ENCODE peak calls at places on chromosomes 7 and 10, in seven cellular contexts. G is T-helper 1 cell, I is NCI-H1694 treated with DMSO at 0.1 percent for 48 hours, H is GM13976, R is GM13977, E is left ventricle myocardium superior, Z is cardiac fibroblast. Q is an unnamed sample.

GRCh38 chr10:20922461-20922860 is 25.4 kb upstream of the NEBL start:
- DNase-seq in G (no peak), I (no peak), H (no peak), R (no peak), E (no peak), Z (no peak), Q (no peak)

GRCh38 chr7:24959735-24960485 is 20.1 kb downstream of the OSBPL3 start:
- DNase-seq in G (no peak), I (no peak), H (no peak), R (no peak), E (no peak), Z (no peak), Q (no peak)

GRCh38 chr10:132302421-132302820 is 5.3 kb downstream of the STK32C start:
- DNase-seq in G (no peak), I (no peak), H (no peak), R (no peak), E (no peak), Z (no peak), Q (no peak)

GRCh38 chr7:133912916-133913697 is 214.0 kb upstream of the LRGUK start:
- DNase-seq in G (no peak), I (no peak), H (no peak), R (no peak), E (no peak), Z (peak), Q (no peak)

GRCh38 chr10:114042895-114043531 is 653 bp upstream of the ADRB1 start:
- DNase-seq in G (no peak), I (no peak), H (peak), R (peak), E (peak), Z (peak), Q (peak)

GRCh38 chr7:107847168-107847835 is 43.7 kb upstream of the DLD start:
- DNase-seq in G (no peak), I (no peak), H (no peak), R (no peak), E (no peak), Z (no peak), Q (no peak)

GRCh38 chr10:35875281-35875680 is 233.2 kb upstream of the FZD8 start:
- DNase-seq in G (no peak), I (no peak), H (no peak), R (no peak), E (no peak), Z (peak), Q (no peak)

GRCh38 chr10:78211476-78212110 is 177.9 kb downstream of the RPS24 start:
- DNase-seq in G (no peak), I (peak), H (no peak), R (no peak), E (no peak), Z (peak), Q (peak)

GRCh38 chr10:73847031-73847430 is 27.3 kb downstream of the CAMK2G start:
- DNase-seq in G (no peak), I (no peak), H (no peak), R (no peak), E (no peak), Z (no peak), Q (no peak)

GRCh38 chr7:32257632-32258031 is 187.4 kb upstream of the PDE1C start:
- DNase-seq in G (no peak), I (no peak), H (no peak), R (no peak), E (no peak), Z (no peak), Q (no peak)

GRCh38 chr10:44557596-44558191 is 172.8 kb upstream of the CXCL12 start:
- DNase-seq in G (no peak), I (no peak), H (no peak), R (no peak), E (no peak), Z (no peak), Q (no peak)

GRCh38 chr10:78964952-78965633 is 103.7 kb upstream of the ZMIZ1 start:
- DNase-seq in G (no peak), I (no peak), H (no peak), R (no peak), E (peak), Z (peak), Q (peak)